ENCODE peak calls at places on chromosome 20, in five cellular contexts. I is fibroblast of mammary gland, D is ovary, B is fibroblast of the aortic adventitia, E is NCI-H510A treated with DMSO at 0.1 percent for 48 hours. H is an unnamed sample.

GRCh38 chr20:62065669-62066338 is at the start of gene TAF4:
- DNase-seq in I (peak), E (peak), B (peak), D (peak), H (peak)

GRCh38 chr20:63612276-63612931 is 14.5 kb downstream of the GMEB2 start:
- DNase-seq in E (no peak), I (no peak), B (no peak), D (no peak), H (no peak)

GRCh38 chr20:13221673-13222318 is 722 bp downstream of the ISM1 start:
- DNase-seq in E (peak), I (peak), B (peak), D (peak), H (peak)

GRCh38 chr20:40470313-40471260 is 218.4 kb downstream of the MAFB start:
- DNase-seq in D (peak), E (no peak), B (no peak), I (no peak), H (no peak)

GRCh38 chr20:1897965-1898464 is 2.8 kb downstream of the SIRPA start:
- DNase-seq in I (peak), B (peak), D (no peak), E (no peak), H (peak)

GRCh38 chr20:36480456-36481048 is 60.8 kb upstream of the MYL9 start:
- DNase-seq in B (no peak), I (no peak), D (no peak), E (peak), H (no peak)

GRCh38 chr20:48769111-48769879 is 58.5 kb downstream of the PREX1 start:
- DNase-seq in I (peak), D (no peak), B (no peak), E (no peak), H (no peak)

GRCh38 chr20:56689318-56689717 is 60.2 kb downstream of the TFAP2C start:
- DNase-seq in E (no peak), I (peak), B (no peak), D (no peak), H (peak)

GRCh38 chr20:57667924-57668782 is 41.7 kb downstream of the PMEPA1 start:
- DNase-seq in D (no peak), B (no peak), I (no peak), E (no peak), H (no peak)

GRCh38 chr20:34215711-34216381 is 25.4 kb upstream of the ASIP start:
- DNase-seq in D (peak), E (peak), I (peak), B (peak), H (peak)

GRCh38 chr20:14055127-14055742 is 59.9 kb downstream of the MACROD2 start:
- DNase-seq in E (peak), D (no peak), I (peak), B (peak), H (peak)

GRCh38 chr20:39835040-39835842 is 853.8 kb downstream of the MAFB start:
- DNase-seq in I (no peak), D (no peak), E (no peak), B (peak), H (no peak)

GRCh38 chr20:22577515-22578220 is 6.7 kb downstream of the FOXA2 start:
- DNase-seq in E (no peak), B (no peak), I (no peak), D (no peak), H (no peak)

GRCh38 chr20:33685328-33686007 is 717 bp downstream of the E2F1 start:
- DNase-seq in B (no peak), I (peak), E (peak), D (no peak), H (no peak)

GRCh38 chr20:51586005-51586440 is 43.5 kb upstream of the NFATC2 start:
- DNase-seq in D (no peak), I (peak), E (no peak), B (peak), H (peak)

GRCh38 chr20:62606551-62607201 is 35.6 kb upstream of the SLCO4A1 start:
- DNase-seq in E (no peak), B (peak), D (peak), I (peak), H (peak)